ENCODE peak calls at places on chromosomes 12 and 14, in seven cellular contexts. G, Y, H, M, B, I and U are unnamed samples.

GRCh38 chr12:13198921-13199320 is 2.4 kb downstream of the EMP1 start:
- DNase-seq in I (no peak), Y (no peak), B (no peak), G (no peak), H (no peak), M (no peak), U (no peak)

GRCh38 chr12:4220489-4220888 is 53.1 kb upstream of the CCND2 start:
- DNase-seq in G (no peak), B (no peak), M (no peak), I (no peak), Y (no peak), H (no peak), U (no peak)

GRCh38 chr12:1429980-1430379 is 164.4 kb downstream of the FBXL14 start:
- DNase-seq in M (no peak), G (peak; percentile 73), Y (peak; percentile 63), I (no peak), H (no peak), B (no peak), U (no peak)

GRCh38 chr12:18895946-18896345 is 158.0 kb downstream of the CAPZA3 start:
- DNase-seq in I (no peak), G (no peak), M (no peak), H (peak; percentile 79), Y (no peak), B (no peak), U (no peak)

GRCh38 chr12:122028165-122028591 is 6.5 kb downstream of the BCL7A start:
- DNase-seq in I (no peak), G (no peak), H (no peak), Y (no peak), M (no peak), B (no peak), U (no peak)

GRCh38 chr14:65069874-65070709 is 32.2 kb downstream of the MAX start:
- DNase-seq in M (no peak), I (no peak), Y (no peak), H (no peak), G (no peak), B (peak; percentile 81), U (no peak)

GRCh38 chr12:70744133-70744532 is 106.9 kb upstream of the PTPRB start:
- DNase-seq in B (no peak), Y (no peak), I (no peak), G (no peak), H (no peak), M (no peak), U (no peak)

GRCh38 chr12:62640910-62641448 is 174.4 kb downstream of the MON2 start:
- DNase-seq in B (no peak), I (no peak), G (no peak), Y (peak; percentile 67), H (no peak), M (peak; percentile 7), U (peak; percentile 76)

GRCh38 chr12:116853507-116853906 is 27.7 kb downstream of the HRK start:
- DNase-seq in H (no peak), B (no peak), G (no peak), I (no peak), Y (no peak), M (no peak), U (no peak)

GRCh38 chr12:92696240-92696639 is 6.5 kb upstream of the PLEKHG7 start:
- DNase-seq in M (no peak), B (no peak), H (no peak), G (peak; percentile 37), Y (no peak), I (no peak), U (no peak)

GRCh38 chr14:70094106-70094505 is 94.6 kb downstream of the SLC8A3 start:
- DNase-seq in G (no peak), Y (no peak), B (no peak), M (no peak), I (no peak), H (no peak), U (no peak)

GRCh38 chr14:70098257-70098809 is 90.4 kb downstream of the SLC8A3 start:
- DNase-seq in Y (no peak), G (no peak), M (no peak), H (no peak), B (no peak), I (no peak), U (no peak)

GRCh38 chr14:70097576-70098256 is 91.0 kb downstream of the SLC8A3 start:
- DNase-seq in G (no peak), M (no peak), I (no peak), Y (no peak), B (no peak), H (no peak), U (no peak)

GRCh38 chr14:70094631-70095030 is 94.1 kb downstream of the SLC8A3 start:
- DNase-seq in B (no peak), Y (no peak), M (no peak), G (no peak), I (no peak), H (no peak), U (no peak)

GRCh38 chr14:70096866-70097265 is 91.9 kb downstream of the SLC8A3 start:
- DNase-seq in B (no peak), I (no peak), G (no peak), Y (no peak), M (no peak), H (peak; percentile 56), U (no peak)
- TF ChIP-seq CTCF in B (no peak), I (peak; percentile 58), G (no peak), Y (peak; percentile 10), M (no peak), H (no peak), U (peak; percentile 16)

DNA sequence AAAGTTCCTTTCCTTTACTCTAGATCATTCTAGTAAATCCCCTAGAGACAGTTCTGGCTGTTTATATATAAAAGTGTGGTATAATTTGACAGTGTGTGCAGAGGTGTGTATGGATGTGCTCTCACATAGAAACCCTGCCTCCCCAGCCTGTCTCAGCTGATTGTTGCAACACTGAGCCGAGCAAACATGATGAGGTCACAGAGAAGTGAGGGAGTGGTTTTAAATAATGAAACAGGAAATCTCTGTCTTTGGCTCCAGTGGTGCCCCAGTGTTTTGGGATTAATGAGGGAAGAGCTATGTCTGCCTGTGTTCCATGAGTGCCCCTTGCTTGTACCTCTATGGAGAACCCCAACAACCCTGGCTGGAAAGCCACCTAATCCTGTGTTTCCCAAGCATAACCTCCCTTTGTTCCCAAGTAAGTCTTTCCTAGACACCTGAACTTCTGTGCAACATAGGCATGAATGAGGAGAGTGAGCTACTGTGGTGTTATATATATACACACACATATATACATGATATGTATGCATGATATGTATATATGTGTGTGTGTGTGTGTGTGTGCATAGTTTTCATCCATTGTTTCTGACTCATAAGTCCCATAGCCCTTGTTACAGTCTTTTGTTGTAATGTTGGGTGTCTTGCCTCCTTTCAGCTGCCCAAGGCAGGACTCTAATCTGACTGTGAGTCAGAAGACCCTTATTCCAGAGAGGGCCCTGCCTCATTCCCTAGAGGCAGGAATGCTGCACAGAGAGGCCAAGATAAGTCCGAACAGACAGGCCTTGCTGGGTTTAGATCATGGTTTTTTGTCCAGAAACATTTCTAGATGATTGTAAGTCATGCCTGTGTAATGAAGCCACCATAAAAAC is 18.0 kb downstream of the TRAF3 start:
- DNase-seq in H (no peak), Y (peak; percentile 86), G (peak; percentile 70), B (peak; percentile 66), M (peak; percentile 32), I (no peak), U (peak; percentile 49)
- TF ChIP-seq CTCF in H (no peak), Y (peak; percentile 69), G (peak; percentile 68), B (no peak), M (no peak), I (peak; percentile 8), U (no peak)

GRCh38 chr12:126617312-126617711 is 1552.1 kb downstream of the AACS start:
- DNase-seq in G (no peak), M (no peak), H (no peak), Y (peak; percentile 0), B (no peak), I (no peak), U (no peak)
- TF ChIP-seq CTCF in G (peak; percentile 74), M (no peak), H (no peak), Y (peak; percentile 64), B (no peak), I (peak; percentile 39), U (peak; percentile 26)

DNA sequence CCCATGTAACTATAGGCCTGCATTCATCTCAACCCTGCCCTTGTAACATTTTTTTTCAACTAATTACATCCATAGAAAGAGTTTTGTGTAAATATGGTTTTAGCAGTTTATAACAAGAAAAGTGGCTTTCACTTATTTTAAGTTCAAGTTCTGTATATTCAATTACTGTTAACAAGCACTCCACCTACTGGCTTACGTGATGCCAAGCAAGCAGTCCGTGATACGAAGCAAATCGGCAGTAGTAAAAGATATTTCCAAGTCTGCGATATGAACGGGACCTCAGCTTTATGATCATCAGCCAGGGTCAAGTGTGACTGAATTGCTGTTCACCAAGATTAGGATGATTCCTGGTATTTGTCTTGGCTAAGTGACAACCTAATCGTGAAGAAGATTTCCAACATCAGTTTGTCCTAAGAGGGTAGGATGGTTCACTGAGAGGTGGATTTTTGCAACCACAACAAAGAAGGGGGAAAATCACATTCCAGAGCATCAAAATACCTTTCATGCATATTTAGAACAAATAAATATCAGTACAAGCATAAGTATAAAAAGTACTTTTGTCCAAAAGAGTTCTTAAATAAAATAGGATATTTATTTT is 456.2 kb downstream of the FOXG1 start:
- DNase-seq in M (no peak), H (peak; percentile 10), I (no peak), Y (peak; percentile 69), B (no peak), G (no peak), U (no peak)
- TF ChIP-seq CTCF in M (no peak), H (peak; percentile 13), I (no peak), Y (peak; percentile 80), B (no peak), G (peak; percentile 73), U (peak; percentile 74)

GRCh38 chr14:105974902-105975301 is 448.5 kb downstream of the TMEM121 start:
- DNase-seq in M (peak; percentile 61), Y (no peak), G (no peak), H (no peak), I (peak; percentile 8), B (no peak), U (peak; percentile 35)
- TF ChIP-seq CTCF in M (peak; percentile 75), Y (peak; percentile 56), G (peak; percentile 39), H (no peak), I (peak; percentile 45), B (peak; percentile 8), U (peak; percentile 62)

GRCh38 chr12:64318605-64319004 is 72.0 kb downstream of the C12orf56 start:
- DNase-seq in I (no peak), H (peak; percentile 65), Y (no peak), B (no peak), M (no peak), G (no peak), U (peak; percentile 21)
- TF ChIP-seq CTCF in I (no peak), H (no peak), Y (no peak), B (no peak), M (no peak), G (no peak), U (no peak)

DNA sequence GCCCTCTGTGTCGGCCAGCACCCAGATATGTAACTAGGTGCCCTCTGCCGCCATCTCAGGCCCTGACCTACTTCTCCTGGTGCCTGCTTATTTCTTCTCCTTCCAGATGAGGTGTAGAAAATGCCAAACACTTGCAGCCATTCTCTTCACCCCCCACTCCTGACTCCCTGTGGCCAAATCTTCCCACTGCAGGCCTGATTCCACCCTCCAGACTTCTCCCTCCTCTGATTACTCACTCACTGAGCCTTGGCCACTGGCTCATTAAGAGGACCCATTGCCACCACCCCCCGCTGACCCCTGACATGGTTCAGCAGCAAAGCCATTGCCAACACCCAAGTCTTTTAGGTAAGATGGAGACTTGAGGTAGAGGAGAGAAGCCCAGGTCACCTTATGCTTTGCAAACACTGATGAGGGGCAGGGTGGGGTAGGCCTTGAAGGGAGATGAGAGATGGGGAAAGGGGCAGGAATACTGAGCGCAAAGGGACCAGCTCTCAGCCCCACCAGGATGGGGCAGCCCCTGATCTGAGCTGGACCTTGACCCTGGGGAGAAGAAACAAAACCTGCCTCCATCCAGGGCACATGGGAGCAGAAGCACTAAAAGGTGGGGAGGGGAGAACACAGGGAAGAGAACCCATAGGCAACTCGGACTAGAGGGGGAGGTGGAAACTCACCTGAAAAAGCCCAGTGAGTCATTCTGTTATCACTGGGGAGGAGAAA is 25.1 kb upstream of the ANO2 start:
- DNase-seq in B (no peak), G (no peak), I (no peak), M (no peak), H (no peak), Y (peak; percentile 14), U (no peak)
- TF ChIP-seq CTCF in B (no peak), G (peak; percentile 10), I (peak; percentile 26), M (no peak), H (no peak), Y (peak; percentile 31), U (no peak)